ENCODE peak calls at places on chromosomes 3 and 15, in nine cellular contexts. Q is activated gamma-delta T cell treated with Interleukin-2 at 50 U/mL for 16 hours; I is EL; O is stimulated activated CD8-positive, alpha-beta memory T cell treated with anti-CD3 and anti-CD28 coated beads, Interleukin-4, amount 100 ng/mL, for 1 hour; M is substantia nigra; N is NB4; S is fibroblast of mammary gland; A is activated naive CD4-positive, alpha-beta T cell treated with anti-CD3 and anti-CD28 coated beads, Interleukin-2, amount 10 ng/mL, durations not matched to agents 7 days and 5 days; H is WERI-Rb-1. X is an unnamed sample.

GRCh38 chr3:150081084-150081483 is 110.4 kb upstream of the PFN2 start:
- DNase-seq in M (no peak), Q (no peak), S (peak; percentile 84), H (no peak), N (no peak), I (peak; percentile 90), O (no peak), A (no peak), X (no peak)

GRCh38 chr3:99878005-99878404 is 60.3 kb downstream of the CMSS1 start:
- DNase-seq in Q (no peak), M (no peak), O (no peak), N (peak; percentile 40), I (peak; percentile 91), A (no peak), H (no peak), S (peak; percentile 94), X (no peak)

GRCh38 chr3:3906171-3906570 is 106.9 kb downstream of the LRRN1 start:
- DNase-seq in N (no peak), O (no peak), H (no peak), M (no peak), S (no peak), Q (no peak), A (no peak), I (no peak), X (no peak)

GRCh38 chr3:3714572-3714971 is 84.7 kb upstream of the LRRN1 start:
- DNase-seq in N (no peak), H (no peak), I (no peak), Q (no peak), O (no peak), A (no peak), M (no peak), S (no peak), X (no peak)

GRCh38 chr3:156685198-156685597 is 10.8 kb downstream of the TIPARP start:
- DNase-seq in S (peak; percentile 83), I (no peak), M (no peak), N (peak; percentile 18), A (no peak), Q (no peak), O (no peak), H (no peak), X (no peak)

GRCh38 chr15:52094811-52095584 is 17.6 kb downstream of the BCL2L10 start:
- DNase-seq in Q (no peak), I (no peak), O (no peak), N (peak; percentile 67), S (no peak), H (no peak), A (no peak), M (no peak), X (no peak)

GRCh38 chr15:38536201-38536676 is 28.4 kb downstream of the RASGRP1 start:
- DNase-seq in I (peak; percentile 98), Q (no peak), M (peak; percentile 14), N (no peak), A (no peak), S (peak; percentile 92), O (no peak), H (no peak), X (no peak)

GRCh38 chr3:31828007-31828406 is 153.1 kb downstream of the OSBPL10 start:
- DNase-seq in A (no peak), H (no peak), N (no peak), M (no peak), Q (no peak), I (no peak), S (no peak), O (no peak), X (no peak)

GRCh38 chr15:56496635-56497034 is 31.7 kb upstream of the MNS1 start:
- DNase-seq in Q (no peak), I (peak; percentile 70), A (no peak), M (no peak), N (peak; percentile 74), O (no peak), H (peak; percentile 17), S (peak; percentile 83), X (peak; percentile 22)

GRCh38 chr3:147987549-147987948 is 578.4 kb downstream of the ZIC1 start:
- DNase-seq in M (no peak), N (no peak), S (no peak), H (no peak), Q (no peak), O (no peak), I (peak; percentile 8), A (no peak), X (no peak)

GRCh38 chr3:44021646-44022594 is 219.8 kb upstream of the TOPAZ1 start:
- DNase-seq in S (peak; percentile 13), I (no peak), O (no peak), H (no peak), N (no peak), M (no peak), A (no peak), Q (no peak), X (no peak)

GRCh38 chr3:47012342-47013230 is 33.1 kb downstream of the NBEAL2 start:
- DNase-seq in H (peak; percentile 42), O (no peak), I (no peak), A (no peak), M (no peak), S (no peak), N (no peak), Q (no peak), X (no peak)

GRCh38 chr15:38440353-38441129 is 13.4 kb upstream of the FAM98B start:
- DNase-seq in S (peak; percentile 61), Q (peak; percentile 40), A (peak; percentile 64), H (peak; percentile 59), N (peak; percentile 70), I (peak; percentile 54), M (peak; percentile 9), O (no peak), X (peak; percentile 45)

GRCh38 chr15:60583946-60584345 is 105.0 kb upstream of the ICE2 start:
- DNase-seq in M (no peak), O (no peak), S (no peak), Q (no peak), N (no peak), I (no peak), A (no peak), H (no peak), X (no peak)

GRCh38 chr15:57743424-57743823 is 36.9 kb downstream of the POLR2M start:
- DNase-seq in A (no peak), I (peak; percentile 19), S (peak; percentile 23), H (peak; percentile 33), O (no peak), N (peak; percentile 21), M (no peak), Q (no peak), X (no peak)

GRCh38 chr3:75171632-75172230 is 492.4 kb upstream of the FRG2C start:
- DNase-seq in M (no peak), O (no peak), A (no peak), I (no peak), S (peak; percentile 23), Q (no peak), N (peak; percentile 15), H (no peak), X (no peak)

GRCh38 chr3:36868614-36869436 is 76.0 kb downstream of the TRANK1 start:
- DNase-seq in Q (peak; percentile 47), S (peak; percentile 66), I (peak; percentile 60), M (peak; percentile 34), O (no peak), H (peak; percentile 62), N (peak; percentile 65), A (peak; percentile 66), X (peak; percentile 37)

GRCh38 chr15:68365140-68365745 is 66.7 kb downstream of the ITGA11 start:
- DNase-seq in I (no peak), A (peak; percentile 26), H (no peak), Q (no peak), O (no peak), N (peak; percentile 42), S (no peak), M (no peak), X (no peak)

X was measured in CMK.